ENCODE peak calls at places on chromosomes 12 and 14, in five cellular contexts. E is fibroblast of lung, Y is stomach, R is HFF-Myc, F is RWPE1. A is an unnamed sample.

GRCh38 chr12:23887055-23887835 is 62.2 kb downstream of the SOX5 start:
- DNase-seq in E (peak; percentile 4), Y (no peak), R (no peak), F (no peak), A (no peak)

GRCh38 chr14:68520637-68521556 is 272.0 kb downstream of the ZFP36L1 start:
- DNase-seq in E (no peak), Y (peak; percentile 64), R (no peak), F (peak; percentile 94), A (no peak)

GRCh38 chr12:12511895-12512674 is 50.6 kb downstream of the DUSP16 start:
- DNase-seq in E (no peak), Y (no peak), R (no peak), F (no peak), A (no peak)

GRCh38 chr12:100995201-100995600 is 200.6 kb downstream of the ANO4 start:
- DNase-seq in E (no peak), Y (no peak), R (no peak), F (peak; percentile 12), A (no peak)

GRCh38 chr12:65313704-65314317 is 35.3 kb downstream of the MSRB3 start:
- DNase-seq in E (peak; percentile 68), Y (no peak), R (no peak), F (peak; percentile 16), A (no peak)

GRCh38 chr12:132021965-132022364 is 72.2 kb downstream of the EP400 start:
- DNase-seq in E (no peak), Y (no peak), R (no peak), F (no peak), A (no peak)

GRCh38 chr12:71639341-71639760 is 24.3 kb downstream of the ZFC3H1 start:
- DNase-seq in E (no peak), Y (no peak), R (peak; percentile 10), F (no peak), A (no peak)

GRCh38 chr14:67738740-67739504 is 37.2 kb downstream of the RDH12 start:
- DNase-seq in E (peak; percentile 97), Y (peak; percentile 63), R (peak; percentile 61), F (peak; percentile 88), A (no peak)

GRCh38 chr12:67302162-67302561 is 33.0 kb downstream of the CAND1 start:
- DNase-seq in E (no peak), Y (no peak), R (no peak), F (no peak), A (no peak)

GRCh38 chr12:3658327-3659163 is 94.4 kb downstream of the CRACR2A start:
- DNase-seq in E (peak; percentile 37), Y (peak; percentile 33), R (no peak), F (no peak), A (no peak)

GRCh38 chr12:10720974-10721565 is 2.1 kb downstream of the YBX3 start:
- DNase-seq in E (no peak), Y (no peak), R (no peak), F (no peak), A (no peak)

GRCh38 chr12:10721654-10722501 is 1.2 kb downstream of the YBX3 start:
- DNase-seq in E (peak; percentile 99), Y (peak; percentile 81), R (peak; percentile 86), F (peak; percentile 80), A (peak; percentile 34)

GRCh38 chr12:10719482-10719881 is 3.6 kb downstream of the YBX3 start:
- DNase-seq in E (no peak), Y (no peak), R (no peak), F (no peak), A (no peak)

GRCh38 chr12:10722905-10723866 is at the start of gene YBX3:
- DNase-seq in E (peak; percentile 88), Y (peak; percentile 87), R (peak; percentile 29), F (peak; percentile 80), A (peak; percentile 48)

DNA sequence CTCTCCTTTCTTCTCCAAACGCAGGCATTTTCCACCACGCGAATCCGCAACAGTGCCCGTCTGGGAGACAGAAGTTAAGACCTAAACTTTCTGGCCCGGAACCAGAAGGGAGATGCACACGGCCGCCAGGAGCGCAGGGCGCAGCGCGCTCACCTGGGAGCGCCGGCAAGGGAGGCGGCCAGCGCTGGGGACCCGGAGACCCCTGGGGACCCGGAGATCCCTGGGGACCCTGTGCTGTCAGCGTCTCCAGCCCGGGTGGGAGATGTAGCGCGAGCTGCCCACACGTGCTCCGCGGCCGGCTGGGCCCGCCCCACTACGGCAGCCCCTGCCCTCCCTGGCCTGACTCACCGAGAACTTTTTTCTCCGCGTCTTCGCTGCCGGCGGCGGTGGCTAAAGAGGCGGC is 620 bp downstream of the YBX3 start:
- DNase-seq in E (peak; percentile 59), Y (peak; percentile 43), R (no peak), F (peak; percentile 48), A (peak; percentile 47)
- TF ChIP-seq CTCF in E (no peak), Y (peak; percentile 41), R (no peak), F (no peak), A (no peak)

GRCh38 chr12:51005671-51006070 is 20.5 kb downstream of the SLC11A2 start:
- DNase-seq in E (no peak), Y (no peak), R (no peak), F (peak; percentile 38), A (no peak)
- TF ChIP-seq CTCF in E (no peak), Y (no peak), R (no peak), F (no peak), A (no peak)

GRCh38 chr14:103385994-103386491 is 828 bp downstream of the MARK3 start:
- DNase-seq in E (no peak), Y (peak; percentile 35), R (no peak), F (no peak), A (peak; percentile 37)

GRCh38 chr14:103384450-103385152 is 614 bp upstream of the MARK3 start:
- DNase-seq in E (no peak), Y (no peak), R (no peak), F (no peak), A (no peak)

GRCh38 chr14:103386632-103387329 is 1.6 kb downstream of the MARK3 start:
- DNase-seq in E (no peak), Y (no peak), R (no peak), F (no peak), A (no peak)

GRCh38 chr14:103382375-103382774 is 2.8 kb upstream of the MARK3 start:
- DNase-seq in E (peak; percentile 66), Y (no peak), R (no peak), F (peak; percentile 55), A (no peak)

DNA sequence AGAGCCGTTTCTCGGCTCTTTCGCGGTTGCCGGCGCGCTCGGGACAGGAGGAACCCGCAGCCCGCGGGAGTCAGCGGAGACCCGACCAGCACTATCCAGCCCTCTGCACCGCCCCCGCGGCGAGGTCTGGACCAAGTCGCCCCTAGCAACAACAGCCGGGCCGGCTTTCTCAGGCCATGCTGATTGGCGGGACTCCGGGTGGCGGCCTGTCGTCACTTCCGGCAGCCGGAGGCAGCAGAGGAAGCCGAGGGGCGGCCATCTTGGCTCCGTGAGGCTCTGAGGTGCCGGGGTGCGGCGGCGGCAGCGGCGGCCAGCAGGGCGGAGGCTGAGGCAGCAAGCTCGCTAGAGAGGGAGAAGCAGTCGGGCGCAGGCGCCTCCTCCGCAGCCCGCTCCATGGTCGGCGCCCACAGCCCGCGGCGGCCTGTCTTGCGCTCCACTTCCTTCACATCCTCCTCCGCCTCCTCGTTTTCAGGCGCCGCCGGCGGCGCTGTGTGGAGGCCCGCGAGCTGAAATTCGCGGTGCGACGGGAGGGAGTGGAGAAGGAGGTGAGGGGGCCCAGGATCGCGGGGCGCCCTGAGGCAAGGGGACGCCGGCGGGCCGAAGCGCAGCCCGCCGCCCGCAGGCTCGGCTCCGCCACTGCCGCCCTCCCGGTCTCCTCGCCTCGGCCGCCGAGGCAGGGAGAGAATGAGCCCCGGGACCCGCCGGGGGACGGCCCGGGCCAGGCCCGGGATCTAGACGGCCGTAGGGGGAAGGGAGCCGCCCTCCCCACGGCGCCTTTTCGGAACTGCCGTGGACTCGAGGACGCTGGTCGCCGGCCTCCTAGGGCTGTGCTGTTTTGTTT is at the start of gene MARK3:
- DNase-seq in E (peak; percentile 95), Y (peak; percentile 98), R (peak; percentile 80), F (peak; percentile 97), A (peak; percentile 96)
- TF ChIP-seq CTCF in E (peak; percentile 3), Y (no peak), R (no peak), F (peak; percentile 15), A (peak; percentile 9)

GRCh38 chr12:89528434-89528833 is 2.6 kb upstream of the POC1B start:
- DNase-seq in E (no peak), Y (no peak), R (no peak), F (no peak), A (no peak)

GRCh38 chr12:89521348-89522238 is 3.0 kb downstream of the GALNT4 start:
- DNase-seq in E (peak; percentile 25), Y (no peak), R (no peak), F (no peak), A (no peak)

GRCh38 chr12:89524201-89525001 is at the start of gene GALNT4:
- DNase-seq in E (peak; percentile 88), Y (peak; percentile 90), R (peak; percentile 53), F (peak; percentile 93), A (peak; percentile 65)

GRCh38 chr12:89525824-89526770 is at the start of gene POC1B:
- DNase-seq in E (peak; percentile 82), Y (peak; percentile 80), R (peak; percentile 52), F (peak; percentile 84), A (peak; percentile 58)

GRCh38 chr12:89525002-89525823 is 617 bp upstream of the GALNT4 start:
- DNase-seq in E (no peak), Y (peak; percentile 52), R (no peak), F (peak; percentile 26), A (peak; percentile 47)
- TF ChIP-seq CTCF in E (no peak), Y (no peak), R (no peak), F (peak; percentile 33), A (no peak)

DNA sequence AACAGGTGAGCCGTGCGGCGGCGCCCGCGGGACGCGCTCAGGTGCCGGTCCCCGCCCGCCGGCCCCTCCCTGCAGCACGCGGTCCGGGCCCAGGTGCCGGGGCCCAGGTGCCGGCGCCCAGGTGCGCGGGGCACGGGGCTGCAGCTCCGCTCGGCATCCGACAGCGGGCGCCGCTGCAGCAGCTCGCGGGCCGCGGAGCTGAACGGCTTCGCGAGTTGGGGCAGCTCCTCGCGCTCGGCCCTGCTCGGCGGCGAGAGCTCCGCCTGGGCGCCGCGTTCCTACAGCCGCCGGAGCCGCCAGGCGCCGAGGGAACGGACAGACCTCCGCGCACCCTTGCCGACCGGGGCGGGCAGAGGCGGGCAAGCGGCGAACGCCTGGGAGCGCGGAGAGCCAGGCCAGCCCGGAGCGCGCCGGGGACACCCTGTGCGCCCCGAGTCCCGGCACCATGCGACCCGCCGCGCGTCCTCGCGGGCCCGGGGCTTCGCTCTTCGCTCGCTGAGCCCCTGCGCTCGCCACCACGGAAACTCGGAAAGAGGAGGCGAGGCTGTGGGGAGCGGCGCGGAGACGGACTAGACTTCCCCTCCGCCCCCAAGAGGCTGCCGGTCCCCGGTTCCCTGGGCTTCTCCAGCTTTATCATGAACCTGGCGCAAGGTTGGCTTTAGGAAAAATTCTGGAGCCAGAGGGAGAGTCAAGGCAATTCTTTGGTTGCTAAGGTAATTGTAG is at the start of gene RGS6:
- DNase-seq in E (no peak), Y (peak; percentile 28), R (no peak), F (peak; percentile 35), A (no peak)
- TF ChIP-seq CTCF in E (no peak), Y (no peak), R (no peak), F (peak; percentile 14), A (no peak)

GRCh38 chr12:120686690-120687569 is at the start of gene MLEC:
- DNase-seq in E (peak; percentile 98), Y (peak; percentile 99), R (peak; percentile 93), F (peak; percentile 100), A (peak; percentile 99)
- TF ChIP-seq CTCF in E (no peak), Y (peak; percentile 28), R (no peak), F (no peak), A (no peak)

DNA sequence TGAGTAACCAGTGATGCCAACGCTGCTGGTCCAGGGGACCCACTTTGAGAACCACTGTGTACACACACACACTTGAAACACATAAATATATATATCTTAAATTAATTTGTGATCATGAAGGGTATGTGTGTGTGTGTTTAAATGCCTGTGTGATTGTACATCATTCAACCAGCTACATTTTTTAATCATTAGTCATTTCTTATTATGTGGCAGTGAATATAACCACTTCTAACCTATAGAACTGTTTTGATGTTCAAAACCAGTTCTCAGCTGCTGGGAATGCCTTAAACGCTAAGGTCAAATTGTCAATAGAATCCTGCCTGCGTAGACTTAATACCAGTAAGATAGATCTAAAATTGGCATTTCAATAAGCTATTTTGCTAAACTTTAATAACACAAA is 330.0 kb downstream of the SYT1 start:
- DNase-seq in E (peak; percentile 14), Y (no peak), R (no peak), F (peak; percentile 23), A (no peak)
- TF ChIP-seq CTCF in E (no peak), Y (no peak), R (no peak), F (no peak), A (no peak)

A was measured in natural killer cell.